ENCODE peak calls at places on chromosomes 6 and 20, in ten cellular contexts. R, V, Z, C, X, B, H, G, O and T are unnamed samples.
A peak's percentile ranks its signal among the peaks of the same experiment; 100 is the strongest.

GRCh38 chr6:126633362-126633761 is 293.4 kb downstream of the CENPW start:
- DNase-seq in R (no peak), Z (no peak), C (no peak), G (no peak), V (no peak), O (no peak), X (peak; percentile 59), B (no peak), H (no peak), T (no peak)

GRCh38 chr6:27608916-27609883 is 136.3 kb upstream of the ZNF184 start:
- DNase-seq in O (peak; percentile 86), R (peak; percentile 49), B (no peak), G (no peak), X (peak; percentile 75), H (peak; percentile 20), C (no peak), Z (no peak), V (no peak), T (peak; percentile 55)

GRCh38 chr20:32596681-32597252 is 11.6 kb upstream of the NOL4L start:
- DNase-seq in G (no peak), C (no peak), R (no peak), B (no peak), X (no peak), Z (no peak), V (no peak), H (no peak), O (no peak), T (no peak)

GRCh38 chr6:85574932-85575598 is 18.6 kb downstream of the SNX14 start:
- DNase-seq in H (no peak), Z (no peak), R (no peak), C (no peak), V (no peak), X (peak; percentile 85), O (peak; percentile 70), G (no peak), B (no peak), T (peak; percentile 77)

GRCh38 chr20:17967595-17968365 is 814 bp downstream of the SNX5 start:
- DNase-seq in X (peak; percentile 84), G (no peak), Z (peak; percentile 30), C (peak; percentile 5), H (no peak), B (peak; percentile 37), O (peak; percentile 49), V (no peak), R (no peak), T (peak; percentile 35)

GRCh38 chr6:29631209-29631810 is 1.7 kb downstream of the GABBR1 start:
- DNase-seq in C (no peak), H (no peak), G (no peak), X (peak; percentile 14), B (no peak), Z (no peak), V (no peak), O (no peak), R (no peak), T (no peak)

GRCh38 chr6:1315560-1316386 is 3.9 kb downstream of the FOXQ1 start:
- DNase-seq in C (no peak), R (no peak), Z (no peak), O (no peak), X (no peak), G (no peak), H (no peak), B (no peak), V (no peak), T (no peak)

GRCh38 chr6:80332013-80332412 is 225.5 kb downstream of the BCKDHB start:
- DNase-seq in C (no peak), B (no peak), Z (no peak), H (no peak), O (no peak), G (no peak), R (no peak), V (no peak), X (no peak), T (no peak)

GRCh38 chr20:25372584-25373336 is 17.9 kb downstream of the ABHD12 start:
- DNase-seq in B (no peak), G (no peak), X (peak; percentile 98), C (no peak), H (no peak), Z (no peak), V (no peak), R (no peak), O (peak; percentile 95), T (no peak)

GRCh38 chr20:44596010-44596409 is 13.6 kb downstream of the PKIG start:
- DNase-seq in R (no peak), X (no peak), O (peak; percentile 94), C (no peak), B (no peak), V (no peak), Z (no peak), H (no peak), G (no peak), T (no peak)
- H3K4me3 ChIP-seq in R (no peak overlapping the region), X (no peak overlapping the region), O (no peak overlapping the region), C (no peak overlapping the region), B (no peak overlapping the region), V (no peak overlapping the region), Z (no peak overlapping the region), H (no peak overlapping the region), G (no peak overlapping the region), T (no peak overlapping the region)

GRCh38 chr6:69795469-69796080 is 1.2 kb downstream of the LMBRD1 start:
- DNase-seq in B (no peak), G (no peak), O (no peak), X (peak; percentile 21), Z (no peak), R (no peak), C (no peak), H (no peak), V (no peak), T (no peak)
- H3K27ac ChIP-seq in B (peak overlapping the region; percentile 93), G (peak overlapping the region; percentile 94), O (no peak overlapping the region), X (no peak overlapping the region), Z (peak overlapping the region; percentile 96), R (peak overlapping the region; percentile 92), C (peak overlapping the region; percentile 96), H (peak overlapping the region; percentile 98), V (peak overlapping the region; percentile 92), T (peak overlapping the region; percentile 98)

DNA sequence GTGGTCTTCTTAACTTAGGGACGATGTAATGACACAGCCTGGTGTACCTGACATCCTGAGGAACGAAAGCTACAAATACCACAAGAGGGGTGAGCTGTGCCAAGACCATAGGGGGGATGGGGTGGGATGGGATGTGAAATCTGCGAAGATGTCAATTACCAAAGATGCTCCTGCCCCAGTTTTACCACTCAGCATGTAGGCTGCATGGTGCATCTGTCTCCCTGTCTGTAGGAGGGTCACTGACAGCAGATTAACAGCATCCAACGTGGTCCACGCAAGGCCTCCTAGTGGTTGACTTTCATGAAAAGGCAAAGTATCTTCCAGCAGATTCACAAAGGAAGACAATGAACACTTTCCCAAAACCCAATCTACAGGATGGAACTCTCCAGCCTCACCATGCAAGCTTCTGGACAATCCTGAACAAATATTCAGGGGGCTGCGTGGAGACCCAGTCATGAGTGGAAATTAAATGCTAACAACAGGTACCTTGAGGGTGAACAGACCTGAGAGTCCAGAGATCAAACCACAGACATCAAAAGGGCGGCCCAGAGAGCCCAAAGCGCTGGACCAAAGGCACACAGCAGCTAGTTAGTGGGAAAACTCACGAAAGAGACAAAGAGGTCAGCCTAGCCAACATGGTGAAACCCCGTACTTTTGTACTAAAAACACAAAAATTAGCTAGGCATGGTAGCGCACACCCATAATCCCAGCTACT is 44.4 kb downstream of the ZMYND8 start:
- DNase-seq in O (no peak), B (no peak), Z (no peak), G (no peak), C (no peak), H (no peak), V (no peak), X (no peak), R (no peak), T (no peak)
- H3K4me1 ChIP-seq in O (peaks cover 24% of the 10 kb centered on the region), B (peaks cover 4% of the 10 kb centered on the region), Z (peaks cover 44% of the 10 kb centered on the region), G (peaks cover 29% of the 10 kb centered on the region), C (peaks cover 4% of the 10 kb centered on the region), H (peaks cover 17% of the 10 kb centered on the region), V (peaks cover 11% of the 10 kb centered on the region), X (peaks cover 22% of the 10 kb centered on the region), R (peaks cover 12% of the 10 kb centered on the region), T (no peaks in the 10 kb centered on the region)

GRCh38 chr6:5152417-5152816 is 67.3 kb downstream of the PPP1R3G start:
- DNase-seq in R (no peak), B (no peak), X (no peak), H (no peak), O (no peak), C (no peak), Z (no peak), G (no peak), V (no peak), T (no peak)
- H3K4me3 ChIP-seq in R (no peak overlapping the region), B (no peak overlapping the region), X (no peak overlapping the region), H (no peak overlapping the region), O (peak overlapping the region; percentile 52), C (no peak overlapping the region), Z (no peak overlapping the region), G (no peak overlapping the region), V (no peak overlapping the region), T (no peak overlapping the region)